ENCODE peak calls at places on chromosome 5, in six cellular contexts. F, G, I, D, P and X are unnamed samples.

GRCh38 chr5:16265141-16265540 is 85.5 kb upstream of the MARCHF11 start:
- DNase-seq in F (no peak), G (no peak), I (no peak), D (no peak), P (no peak), X (no peak)

GRCh38 chr5:9888517-9888916 is 258.4 kb upstream of the TAS2R1 start:
- DNase-seq in F (no peak), G (no peak), I (no peak), D (peak; percentile 92), P (peak; percentile 96), X (no peak)

GRCh38 chr5:81819556-81820314 is 68.8 kb upstream of the SSBP2 start:
- DNase-seq in F (no peak), G (no peak), I (no peak), D (no peak), P (peak; percentile 61), X (no peak)

GRCh38 chr5:40518511-40518917 is 161.2 kb upstream of the PTGER4 start:
- DNase-seq in F (no peak), G (peak; percentile 97), I (no peak), D (no peak), P (peak; percentile 76), X (no peak)

GRCh38 chr5:19322716-19323485 is 665.1 kb downstream of the CDH18 start:
- DNase-seq in F (no peak), G (peak; percentile 49), I (no peak), D (peak; percentile 64), P (no peak), X (no peak)

GRCh38 chr5:107669543-107670027 is 1.2 kb downstream of the EFNA5 start:
- DNase-seq in F (peak; percentile 73), G (no peak), I (peak; percentile 55), D (peak; percentile 47), P (peak; percentile 2), X (no peak)

GRCh38 chr5:53123702-53124101 is 14.1 kb upstream of the MOCS2 start:
- DNase-seq in F (no peak), G (no peak), I (no peak), D (peak; percentile 13), P (peak; percentile 40), X (no peak)

GRCh38 chr5:59301727-59302126 is 591.8 kb downstream of the PDE4D start:
- DNase-seq in F (no peak), G (no peak), I (no peak), D (no peak), P (no peak), X (no peak)

GRCh38 chr5:43661102-43661501 is 58.1 kb downstream of the NNT start:
- DNase-seq in F (peak; percentile 55), G (peak; percentile 71), I (no peak), D (peak; percentile 56), P (peak; percentile 59), X (peak; percentile 15)

GRCh38 chr5:113776832-113777525 is 263.5 kb downstream of the YTHDC2 start:
- DNase-seq in F (no peak), G (no peak), I (no peak), D (no peak), P (no peak), X (no peak)

GRCh38 chr5:159786901-159787691 is 129.2 kb upstream of the ADRA1B start:
- DNase-seq in F (no peak), G (peak; percentile 45), I (no peak), D (peak; percentile 29), P (peak; percentile 70), X (no peak)

GRCh38 chr5:64977779-64978178 is 209.0 kb downstream of the CWC27 start:
- DNase-seq in F (no peak), G (no peak), I (no peak), D (no peak), P (peak; percentile 26), X (no peak)

GRCh38 chr5:147169399-147169798 is 65.4 kb upstream of the STK32A start:
- DNase-seq in F (no peak), G (no peak), I (no peak), D (peak; percentile 81), P (peak; percentile 46), X (no peak)

GRCh38 chr5:59424515-59424914 is 469.0 kb downstream of the PDE4D start:
- DNase-seq in F (no peak), G (no peak), I (no peak), D (no peak), P (no peak), X (no peak)

GRCh38 chr5:179382486-179382885 is 37.2 kb upstream of the ADAMTS2 start:
- DNase-seq in F (no peak), G (peak; percentile 39), I (peak; percentile 18), D (no peak), P (no peak), X (no peak)

GRCh38 chr5:30918171-30918570 is 275.3 kb upstream of the CDH6 start:
- DNase-seq in F (no peak), G (no peak), I (no peak), D (no peak), P (peak; percentile 81), X (no peak)

GRCh38 chr5:173633304-173633703 is 16.9 kb upstream of the BOD1 start:
- DNase-seq in F (no peak), G (no peak), I (no peak), D (no peak), P (no peak), X (no peak)

GRCh38 chr5:181187500-181188213 is 17.3 kb downstream of the TRIM7 start:
- DNase-seq in F (peak; percentile 97), G (peak; percentile 94), I (peak; percentile 87), D (peak; percentile 91), P (peak; percentile 80), X (peak; percentile 84)

DNA sequence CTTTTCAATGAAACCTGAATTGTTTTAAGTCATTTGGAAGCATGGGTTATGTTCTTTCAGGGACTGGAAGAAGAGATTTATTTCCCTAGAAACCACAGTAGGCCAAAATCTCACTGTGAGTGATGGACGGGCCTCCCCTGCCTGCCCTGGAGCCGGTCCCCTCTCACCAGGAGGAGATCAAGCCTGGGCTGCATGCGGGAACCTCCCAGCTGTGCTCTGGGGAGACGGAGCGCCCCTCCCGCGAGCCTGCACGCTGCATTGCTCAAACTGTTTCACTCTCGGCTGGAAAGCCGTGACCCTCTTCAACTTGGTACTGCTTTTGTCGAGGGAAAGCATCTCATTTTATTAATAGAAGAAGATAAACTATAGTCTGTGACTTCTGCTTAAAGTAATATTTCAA is 85.4 kb downstream of the IRX2 start:
- DNase-seq in F (no peak), G (no peak), I (no peak), D (no peak), P (no peak), X (no peak)
- H4K91ac ChIP-seq in F (no peak overlapping the region), G (no peak overlapping the region), I (no peak overlapping the region), D (no peak overlapping the region), P (no peak overlapping the region), X (no peak overlapping the region)

GRCh38 chr5:125237026-125237425 is 490.6 kb upstream of the ZNF608 start:
- DNase-seq in F (no peak), G (no peak), I (no peak), D (no peak), P (no peak), X (no peak)
- H2AFZ ChIP-seq in F (no peak overlapping the region), G (no peak overlapping the region), I (no peak overlapping the region), D (no peak overlapping the region), P (no peak overlapping the region), X (no peak overlapping the region)

GRCh38 chr5:32147959-32148358 is 26.2 kb downstream of the GOLPH3 start:
- DNase-seq in F (no peak), G (no peak), I (no peak), D (no peak), P (no peak), X (no peak)
- H3K4me1 ChIP-seq in F (no peaks in the 10 kb centered on the region), G (no peaks in the 10 kb centered on the region), I (no peaks in the 10 kb centered on the region), D (no peaks in the 10 kb centered on the region), P (peaks cover 16% of the 10 kb centered on the region), X (no peaks in the 10 kb centered on the region)

GRCh38 chr5:151029856-151030336 is 9.5 kb downstream of the GPX3 start:
- DNase-seq in F (no peak), G (no peak), I (no peak), D (no peak), P (no peak), X (no peak)

GRCh38 chr5:151030377-151030776 is 10.0 kb downstream of the GPX3 start:
- DNase-seq in F (no peak), G (no peak), I (no peak), D (peak; percentile 23), P (no peak), X (no peak)

GRCh38 chr5:151028717-151029116 is 8.3 kb downstream of the GPX3 start:
- DNase-seq in F (no peak), G (no peak), I (no peak), D (no peak), P (no peak), X (no peak)

GRCh38 chr5:151027961-151028479 is 7.6 kb downstream of the GPX3 start:
- DNase-seq in F (no peak), G (no peak), I (no peak), D (no peak), P (no peak), X (no peak)

DNA sequence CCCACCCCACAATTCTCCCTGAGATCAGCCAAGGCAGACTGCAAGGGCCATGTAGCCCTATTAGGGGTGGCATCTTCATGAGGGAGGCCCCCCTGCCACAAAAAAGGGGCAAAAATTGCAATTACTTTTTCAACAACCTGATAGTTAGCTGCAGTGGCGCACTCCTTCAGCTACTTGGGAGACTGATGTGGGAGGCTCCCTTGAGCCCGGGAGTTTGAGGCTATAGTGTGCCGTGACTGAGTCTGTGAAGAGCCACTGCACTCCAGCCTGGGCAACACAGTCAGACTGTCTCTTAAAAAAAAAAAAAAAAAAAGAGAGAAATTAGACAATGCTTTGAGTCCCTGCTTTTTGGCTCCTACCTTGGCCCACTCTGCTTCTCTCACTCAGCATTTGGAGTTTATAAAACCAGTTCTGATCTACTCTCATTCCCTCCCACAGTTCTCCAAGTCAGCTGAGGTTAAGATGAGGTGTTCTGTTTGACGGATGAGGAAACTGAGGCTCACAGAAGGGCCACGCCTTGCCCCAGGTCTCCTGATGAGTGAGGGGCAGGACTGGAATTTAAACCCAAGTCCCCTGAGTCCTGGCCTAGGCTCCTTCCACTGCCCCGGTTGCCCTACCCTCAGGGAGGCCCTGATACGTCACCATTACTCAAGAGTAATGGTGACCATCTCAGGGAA is 8.9 kb downstream of the GPX3 start:
- DNase-seq in F (no peak), G (no peak), I (no peak), D (no peak), P (no peak), X (no peak)
- H4K91ac ChIP-seq in F (no peak overlapping the region), G (no peak overlapping the region), I (no peak overlapping the region), D (no peak overlapping the region), P (no peak overlapping the region), X (no peak overlapping the region)

DNA sequence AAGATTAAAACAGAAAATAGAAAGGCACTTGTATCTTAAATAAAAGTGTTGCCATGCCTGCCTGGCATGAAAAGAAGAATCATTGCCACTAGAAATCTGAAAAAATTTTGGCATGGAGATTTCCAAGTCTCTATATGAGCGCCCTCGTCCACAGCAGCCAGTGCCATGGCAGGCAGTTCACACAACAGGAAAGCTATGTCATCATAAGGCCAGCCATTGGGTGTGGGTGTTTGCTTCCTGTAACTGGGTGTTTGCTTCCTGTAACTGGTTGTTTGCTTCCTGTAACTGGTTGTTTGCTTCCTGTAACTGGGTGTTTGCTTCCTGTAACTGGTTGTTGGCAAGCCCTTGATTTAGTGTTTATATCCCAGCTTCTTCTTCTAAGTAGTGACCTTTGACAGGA is 446.7 kb downstream of the IRX1 start:
- DNase-seq in F (no peak), G (no peak), I (no peak), D (no peak), P (no peak), X (no peak)
- H2AFZ ChIP-seq in F (no peak overlapping the region), G (no peak overlapping the region), I (no peak overlapping the region), D (no peak overlapping the region), P (no peak overlapping the region), X (peak overlapping the region; percentile 18)

DNA sequence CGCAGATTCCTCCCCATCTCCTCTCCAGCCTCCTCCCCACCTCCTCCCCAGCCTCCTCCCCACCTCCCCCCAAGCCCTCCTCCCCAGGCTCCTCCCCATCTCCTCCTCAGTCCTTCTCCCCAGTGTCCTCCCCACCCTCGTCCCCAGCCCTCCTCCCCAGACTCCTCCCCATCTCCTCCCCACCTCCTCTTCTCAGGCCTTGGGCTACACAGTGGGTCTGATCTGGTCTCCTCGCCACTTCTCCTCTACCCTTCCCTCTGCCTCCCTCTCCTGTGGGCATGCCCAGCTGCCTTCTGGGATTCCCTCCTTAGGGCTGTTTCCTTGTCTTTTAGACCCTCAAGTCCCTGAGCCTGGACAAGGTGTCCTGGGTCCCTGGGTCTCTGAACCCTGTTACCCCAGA is 28.3 kb downstream of the CXXC5 start:
- DNase-seq in F (no peak), G (no peak), I (no peak), D (no peak), P (no peak), X (no peak)
- H3K4me1 ChIP-seq in F (peaks cover 12% of the 10 kb centered on the region), G (peaks cover 31% of the 10 kb centered on the region), I (no peaks in the 10 kb centered on the region), D (peaks cover 74% of the 10 kb centered on the region), P (peaks cover 16% of the 10 kb centered on the region), X (peaks cover 27% of the 10 kb centered on the region)